ENCODE peak calls at places on chromosomes 4 and X, in ten cellular contexts. I, U, P, K, E, G, T, W, V and J are unnamed samples.

GRCh38 chrX:45553417-45553816 is 352.7 kb upstream of the DIPK2B start:
- DNase-seq in W (no peak), P (no peak), G (no peak), U (no peak), K (no peak), I (no peak), E (no peak), V (no peak), T (no peak), J (no peak)

GRCh38 chr4:72997409-72997808 is 72.1 kb downstream of the COX18 start:
- DNase-seq in E (no peak), K (no peak), W (no peak), V (peak; percentile 34), G (no peak), U (no peak), T (peak; percentile 13), I (no peak), P (no peak), J (peak; percentile 33)

GRCh38 chrX:116873678-116874077 is 410.9 kb upstream of the CT83 start:
- DNase-seq in K (no peak), V (peak; percentile 40), P (no peak), E (no peak), W (no peak), G (no peak), T (peak; percentile 90), U (no peak), I (no peak), J (peak; percentile 82)

GRCh38 chr4:87461281-87461700 is 38.9 kb downstream of the NUDT9 start:
- DNase-seq in G (no peak), P (no peak), K (no peak), W (no peak), V (peak; percentile 49), T (no peak), I (no peak), U (no peak), E (no peak), J (peak; percentile 38)

GRCh38 chr4:119337010-119337409 is 15.1 kb upstream of the FABP2 start:
- DNase-seq in V (no peak), W (peak; percentile 3), U (no peak), I (no peak), T (peak; percentile 18), E (no peak), P (no peak), K (no peak), G (no peak), J (no peak)

GRCh38 chrX:23012162-23012561 is 12.4 kb downstream of the DDX53 start:
- DNase-seq in W (no peak), T (no peak), I (no peak), P (no peak), E (no peak), G (peak; percentile 5), K (no peak), U (no peak), V (no peak), J (no peak)

GRCh38 chr4:123216946-123217345 is 179.6 kb upstream of the SPRY1 start:
- DNase-seq in U (no peak), W (no peak), E (no peak), K (no peak), I (no peak), T (no peak), P (no peak), G (no peak), V (no peak), J (no peak)

GRCh38 chr4:39036172-39036571 is 4.0 kb upstream of the TMEM156 start:
- DNase-seq in I (no peak), P (no peak), G (no peak), V (peak; percentile 82), E (no peak), U (no peak), T (no peak), W (no peak), K (peak; percentile 9), J (no peak)

GRCh38 chrX:109732319-109732779 is 708 bp downstream of the ACSL4 start:
- DNase-seq in V (peak; percentile 58), T (peak; percentile 36), P (no peak), K (no peak), I (no peak), U (no peak), G (peak; percentile 8), W (no peak), E (peak; percentile 38), J (peak; percentile 61)